ENCODE peak calls at places on chromosomes 16 and 17, in seven cellular contexts. N, C, U, A, E, W and H are unnamed samples.

GRCh38 chr17:57408064-57408811 is 151.9 kb downstream of the MSI2 start:
- DNase-seq in N (no peak), C (peak), U (no peak), A (no peak), E (no peak), W (no peak), H (no peak)

GRCh38 chr17:14048169-14048568 is 21.1 kb upstream of the COX10 start:
- DNase-seq in N (peak), C (peak), U (no peak), A (no peak), E (peak), W (no peak), H (no peak)

GRCh38 chr17:78357177-78357586 is 2.7 kb downstream of the SOCS3 start:
- DNase-seq in N (peak), C (no peak), U (no peak), A (peak), E (peak), W (no peak), H (peak)

GRCh38 chr17:4545217-4545951 is 9.8 kb downstream of the MYBBP1A start:
- DNase-seq in N (no peak), C (no peak), U (no peak), A (peak), E (no peak), W (no peak), H (no peak)

GRCh38 chr16:87713469-87714229 is 52.1 kb downstream of the KLHDC4 start:
- DNase-seq in N (no peak), C (no peak), U (peak), A (no peak), E (no peak), W (no peak), H (no peak)

GRCh38 chr16:19419691-19420060 is 2.0 kb downstream of the TMC5 start:
- DNase-seq in N (peak), C (no peak), U (no peak), A (no peak), E (peak), W (no peak), H (no peak)

GRCh38 chr17:82216301-82217119 is 3.9 kb upstream of the CCDC57 start:
- DNase-seq in N (peak), C (no peak), U (peak), A (peak), E (peak), W (no peak), H (peak)

GRCh38 chr17:60627113-60627512 is 27.1 kb downstream of the PPM1D start:
- DNase-seq in N (no peak), C (no peak), U (no peak), A (no peak), E (no peak), W (no peak), H (no peak)

GRCh38 chr17:69223809-69224208 is 4.8 kb downstream of the ABCA10 start:
- DNase-seq in N (no peak), C (no peak), U (no peak), A (no peak), E (peak), W (no peak), H (no peak)

GRCh38 chr16:5319799-5320198 is 222.2 kb upstream of the EEF2KMT start:
- DNase-seq in N (no peak), C (no peak), U (no peak), A (no peak), E (no peak), W (no peak), H (no peak)

GRCh38 chr17:68783861-68784260 is 171.3 kb downstream of the ABCA8 start:
- DNase-seq in N (no peak), C (no peak), U (no peak), A (no peak), E (no peak), W (no peak), H (no peak)

GRCh38 chr17:55420776-55421178 is 858 bp downstream of the MMD start:
- DNase-seq in N (no peak), C (peak), U (peak), A (peak), E (peak), W (peak), H (peak)

GRCh38 chr17:42520540-42520951 is 15.5 kb upstream of the NAGLU start:
- DNase-seq in N (no peak), C (peak), U (no peak), A (no peak), E (peak), W (no peak), H (peak)

GRCh38 chr16:65961491-65962143 is 404.9 kb upstream of the CDH5 start:
- DNase-seq in N (no peak), C (no peak), U (no peak), A (no peak), E (no peak), W (no peak), H (no peak)

GRCh38 chr17:2277430-2278170 is 26.0 kb downstream of the SMG6 start:
- DNase-seq in N (no peak), C (no peak), U (no peak), A (no peak), E (no peak), W (no peak), H (no peak)

GRCh38 chr17:38568845-38569510 is 36.8 kb downstream of the SRCIN1 start:
- DNase-seq in N (no peak), C (no peak), U (no peak), A (no peak), E (no peak), W (no peak), H (no peak)

GRCh38 chr17:41579484-41580243 is 7.0 kb downstream of the KRT14 start:
- DNase-seq in N (peak), C (peak), U (peak), A (peak), E (peak), W (peak), H (peak)

GRCh38 chr17:4540224-4541040 is 14.8 kb downstream of the MYBBP1A start:
- DNase-seq in N (no peak), C (peak), U (no peak), A (no peak), E (no peak), W (peak), H (no peak)

GRCh38 chr17:41024702-41025101 is 2.3 kb downstream of the KRTAP1-5 start:
- DNase-seq in N (no peak), C (no peak), U (no peak), A (no peak), E (no peak), W (no peak), H (no peak)

GRCh38 chr17:75476274-75476673 is 19.8 kb downstream of the TMEM94 start:
- DNase-seq in N (no peak), C (no peak), U (no peak), A (no peak), E (no peak), W (peak), H (no peak)

GRCh38 chr17:12877953-12878669 is 88.8 kb downstream of the ARHGAP44 start:
- DNase-seq in N (no peak), C (no peak), U (no peak), A (no peak), E (no peak), W (no peak), H (no peak)

GRCh38 chr16:4263504-4264436 is 9.1 kb downstream of the TFAP4 start:
- DNase-seq in N (peak), C (peak), U (peak), A (peak), E (peak), W (peak), H (peak)

GRCh38 chr17:51419476-51419875 is 159.1 kb downstream of the UTP18 start:
- DNase-seq in N (no peak), C (no peak), U (no peak), A (no peak), E (no peak), W (no peak), H (peak)

GRCh38 chr16:1390239-1390638 is 24.3 kb downstream of the UNKL start:
- DNase-seq in N (no peak), C (no peak), U (no peak), A (no peak), E (no peak), W (no peak), H (no peak)

GRCh38 chr16:10385725-10386516 is at the start of gene ATF7IP2:
- DNase-seq in N (peak), C (peak), U (peak), A (peak), E (peak), W (peak), H (peak)

GRCh38 chr16:17369441-17369951 is 101.3 kb downstream of the XYLT1 start:
- DNase-seq in N (no peak), C (no peak), U (peak), A (peak), E (no peak), W (peak), H (peak)

GRCh38 chr16:77211880-77212735 is 12.9 kb downstream of the SYCE1L start:
- DNase-seq in N (peak), C (peak), U (peak), A (peak), E (peak), W (peak), H (peak)

GRCh38 chr17:48351916-48352332 is 78.1 kb downstream of the SKAP1 start:
- DNase-seq in N (peak), C (peak), U (no peak), A (no peak), E (peak), W (no peak), H (no peak)

GRCh38 chr17:51120357-51120738 is 320 bp downstream of the SPAG9 start:
- DNase-seq in N (peak), C (no peak), U (peak), A (no peak), E (no peak), W (no peak), H (peak)

GRCh38 chr17:2867441-2868424 is 71.5 kb downstream of the RAP1GAP2 start:
- DNase-seq in N (peak), C (peak), U (no peak), A (no peak), E (peak), W (no peak), H (peak)

GRCh38 chr16:87375426-87376135 is 8.0 kb downstream of the FBXO31 start:
- DNase-seq in N (no peak), C (no peak), U (no peak), A (peak), E (peak), W (no peak), H (no peak)

GRCh38 chr17:61360318-61360717 is 39.3 kb upstream of the TBX2 start:
- DNase-seq in N (no peak), C (no peak), U (no peak), A (no peak), E (no peak), W (no peak), H (no peak)

GRCh38 chr17:71117461-71117860 is 948.1 kb downstream of the KCNJ2 start:
- DNase-seq in N (no peak), C (no peak), U (no peak), A (no peak), E (no peak), W (no peak), H (no peak)

GRCh38 chr17:71118039-71118438 is 948.7 kb downstream of the KCNJ2 start:
- DNase-seq in N (peak), C (peak), U (no peak), A (no peak), E (peak), W (no peak), H (peak)

GRCh38 chr17:71111945-71112344 is 942.6 kb downstream of the KCNJ2 start:
- DNase-seq in N (no peak), C (no peak), U (no peak), A (no peak), E (peak), W (no peak), H (no peak)

GRCh38 chr17:71114911-71115668 is 945.8 kb downstream of the KCNJ2 start:
- DNase-seq in N (no peak), C (no peak), U (no peak), A (no peak), E (no peak), W (no peak), H (no peak)

DNA sequence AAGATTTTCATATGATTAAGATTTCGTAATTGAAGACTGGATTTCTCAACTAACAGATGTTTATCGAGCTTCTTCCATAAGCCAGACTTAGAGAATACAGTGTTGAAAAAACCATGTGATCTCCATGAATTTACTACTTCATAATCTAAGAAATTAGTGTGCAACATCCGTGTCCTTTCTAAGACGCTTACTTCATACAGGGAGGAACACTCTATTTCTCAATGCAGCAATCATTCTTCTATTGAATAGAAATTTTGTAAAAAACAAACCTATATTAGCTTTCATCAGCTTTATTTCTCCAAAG is 946.3 kb downstream of the KCNJ2 start:
- DNase-seq in N (no peak), C (no peak), U (no peak), A (no peak), E (peak), W (no peak), H (no peak)
- H3K4me3 ChIP-seq in N (no peak), C (no peak), U (no peak), A (no peak), E (no peak), W (no peak), H (no peak)

GRCh38 chr17:77182205-77182604 is 41.4 kb downstream of the SEC14L1 start:
- DNase-seq in N (no peak), C (no peak), U (no peak), A (no peak), E (no peak), W (no peak), H (no peak)

GRCh38 chr17:77178050-77178449 is 37.3 kb downstream of the SEC14L1 start:
- DNase-seq in N (no peak), C (no peak), U (no peak), A (no peak), E (no peak), W (no peak), H (no peak)

GRCh38 chr17:77178586-77178985 is 37.8 kb downstream of the SEC14L1 start:
- DNase-seq in N (no peak), C (no peak), U (no peak), A (no peak), E (no peak), W (no peak), H (peak)

GRCh38 chr17:77182773-77183172 is 42.0 kb downstream of the SEC14L1 start:
- DNase-seq in N (no peak), C (no peak), U (no peak), A (no peak), E (no peak), W (no peak), H (no peak)

DNA sequence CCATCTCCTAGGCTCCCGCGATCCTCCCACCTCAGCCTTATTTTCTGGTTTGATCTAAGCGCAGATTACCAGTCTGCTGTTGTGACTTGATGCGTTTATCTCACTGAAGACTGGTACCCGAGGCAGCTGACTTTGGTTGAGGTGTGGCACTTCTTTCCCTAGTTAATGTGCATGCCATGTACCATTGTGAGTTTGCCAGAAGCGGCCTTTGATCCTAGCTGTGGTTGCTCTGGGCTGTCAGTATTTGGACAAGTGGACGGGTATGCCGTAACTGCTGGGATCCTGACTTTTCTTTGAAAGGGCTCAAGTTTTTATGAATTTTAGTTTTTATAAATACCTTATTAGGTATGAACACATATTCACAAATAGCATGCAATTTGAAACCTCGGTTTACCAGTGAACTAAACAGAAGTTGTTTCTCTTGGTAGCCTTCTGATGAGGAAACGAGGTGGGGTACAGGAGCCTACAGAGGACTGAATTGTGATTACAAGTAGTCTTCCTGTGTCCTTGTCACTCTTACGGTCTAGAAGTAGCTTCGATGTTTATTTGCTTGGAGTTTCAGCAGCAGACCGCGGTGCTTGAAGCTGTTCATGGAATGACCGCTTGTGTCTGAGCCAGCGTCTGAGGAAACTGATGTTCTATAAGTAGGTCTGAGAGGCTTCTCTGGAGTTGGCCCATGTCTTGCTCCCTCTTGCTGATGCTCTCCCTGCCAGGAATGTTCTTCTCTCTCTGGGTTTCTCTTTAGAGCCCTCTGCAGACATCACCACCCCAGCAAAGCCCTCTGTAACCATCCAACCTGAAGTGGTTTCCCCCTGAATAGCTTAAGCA is 39.9 kb downstream of the SEC14L1 start:
- DNase-seq in N (no peak), C (no peak), U (no peak), A (peak), E (no peak), W (no peak), H (no peak)
- H3K27ac ChIP-seq in N (no peak), C (no peak), U (no peak), A (peak), E (no peak), W (no peak), H (no peak)

GRCh38 chr16:21647562-21648164 is 4.7 kb downstream of the IGSF6 start:
- DNase-seq in N (no peak), C (no peak), U (no peak), A (no peak), E (no peak), W (no peak), H (no peak)

GRCh38 chr16:21644674-21645073 is 7.7 kb downstream of the IGSF6 start:
- DNase-seq in N (no peak), C (no peak), U (no peak), A (no peak), E (no peak), W (no peak), H (no peak)

GRCh38 chr16:21645261-21645721 is 7.1 kb downstream of the IGSF6 start:
- DNase-seq in N (no peak), C (no peak), U (peak), A (no peak), E (peak), W (no peak), H (no peak)

GRCh38 chr16:21646721-21647561 is 5.5 kb downstream of the IGSF6 start:
- DNase-seq in N (no peak), C (no peak), U (peak), A (no peak), E (no peak), W (no peak), H (peak)

GRCh38 chr16:21646091-21646490 is 6.3 kb downstream of the IGSF6 start:
- DNase-seq in N (no peak), C (no peak), U (no peak), A (no peak), E (peak), W (no peak), H (no peak)
- H3K4me3 ChIP-seq in N (no peak), C (no peak), U (no peak), A (peak), E (peak), W (peak), H (no peak)

DNA sequence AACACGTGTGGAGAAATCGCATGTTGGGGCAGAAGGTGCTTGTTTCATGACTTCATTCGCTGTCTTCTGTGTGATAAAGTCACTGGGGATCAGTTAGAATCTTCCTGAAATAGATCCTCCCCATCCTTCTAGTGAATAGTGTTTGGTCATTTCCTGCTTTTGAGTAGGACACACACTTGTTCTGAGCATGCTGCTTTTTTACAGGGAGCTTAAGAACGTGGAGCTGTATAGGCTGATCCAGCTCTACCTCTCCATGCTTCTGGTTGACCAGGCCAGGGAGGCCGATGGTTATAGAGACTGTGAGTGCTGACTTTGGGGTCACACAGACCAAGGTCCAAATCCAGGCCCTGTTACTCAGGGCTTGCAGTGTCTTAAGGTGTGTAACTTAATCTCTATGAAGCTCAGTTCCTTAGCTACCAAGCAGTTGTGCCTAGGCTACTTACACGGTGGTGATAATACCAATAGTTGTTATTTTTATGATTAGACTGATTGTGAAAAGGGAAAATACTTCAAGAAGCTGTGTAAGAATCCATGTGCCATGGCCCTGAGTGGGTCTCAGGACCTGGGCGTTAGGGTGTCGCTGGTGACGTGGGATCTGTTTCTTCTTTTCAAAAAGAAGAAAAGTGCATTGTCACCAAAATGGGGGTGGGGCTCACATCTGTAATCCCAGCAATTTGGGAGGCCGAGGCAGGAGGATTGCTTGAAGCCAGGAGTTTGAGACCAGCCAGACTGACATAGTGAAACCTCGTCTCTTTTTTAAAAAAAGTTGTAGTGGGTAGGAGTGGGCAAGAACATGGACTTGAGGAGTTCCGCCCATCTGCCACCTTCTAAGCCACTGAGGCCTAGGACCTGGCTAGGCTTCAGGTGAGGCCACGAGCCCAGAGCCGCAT is 64.1 kb upstream of the LGALS9 start:
- DNase-seq in N (peak), C (no peak), U (no peak), A (no peak), E (peak), W (no peak), H (no peak)
- H3K27ac ChIP-seq in N (peak), C (peak), U (no peak), A (peak), E (no peak), W (peak), H (peak)

GRCh38 chr16:68259007-68259406 is 5.3 kb upstream of the SLC7A6 start:
- DNase-seq in N (no peak), C (no peak), U (no peak), A (no peak), E (no peak), W (no peak), H (no peak)

GRCh38 chr16:68257906-68258800 is 6.2 kb upstream of the SLC7A6 start:
- DNase-seq in N (peak), C (no peak), U (peak), A (peak), E (peak), W (no peak), H (no peak)

GRCh38 chr16:68255712-68256111 is 8.6 kb upstream of the SLC7A6 start:
- DNase-seq in N (no peak), C (no peak), U (no peak), A (no peak), E (no peak), W (no peak), H (no peak)

GRCh38 chr16:68259421-68259820 is 4.9 kb upstream of the SLC7A6 start:
- DNase-seq in N (no peak), C (no peak), U (no peak), A (peak), E (peak), W (no peak), H (no peak)

GRCh38 chr16:68257251-68257905 is 6.9 kb upstream of the SLC7A6 start:
- DNase-seq in N (no peak), C (no peak), U (peak), A (peak), E (peak), W (no peak), H (no peak)
- H3K4me3 ChIP-seq in N (no peak), C (no peak), U (no peak), A (no peak), E (no peak), W (no peak), H (no peak)